ENCODE peak calls at places on chromosomes 1 and 21, in eight cellular contexts. One of them, this sample, is unnamed. For H3K4me1, the result is how much of the 10 kb centered on the place peaks cover.

GRCh38 chr1:167483790-167484189 is 34.5 kb downstream of the CD247 start:
- DNase-seq in aorta: no peak
- DNase-seq in small intestine: no peak
- DNase-seq in SK-N-SH: no peak
- DNase-seq in foreskin keratinocyte: no peak
- DNase-seq in Peyer's patch: peak
- DNase-seq in effector memory CD4-positive, alpha-beta T cell: no peak
- DNase-seq in heart left ventricle: no peak
- DNase-seq in this sample: no peak

GRCh38 chr21:45613396-45613795 is 30.1 kb upstream of the PCBP3 start:
- DNase-seq in aorta: peak
- DNase-seq in small intestine: no peak
- DNase-seq in SK-N-SH: peak
- DNase-seq in foreskin keratinocyte: no peak
- DNase-seq in Peyer's patch: peak
- DNase-seq in effector memory CD4-positive, alpha-beta T cell: no peak
- DNase-seq in heart left ventricle: no peak
- DNase-seq in this sample: no peak

GRCh38 chr21:45341779-45342178 is 54.1 kb upstream of the POFUT2 start:
- DNase-seq in aorta: no peak
- DNase-seq in small intestine: no peak
- DNase-seq in SK-N-SH: no peak
- DNase-seq in foreskin keratinocyte: peak
- DNase-seq in Peyer's patch: no peak
- DNase-seq in effector memory CD4-positive, alpha-beta T cell: no peak
- DNase-seq in heart left ventricle: no peak
- DNase-seq in this sample: no peak

GRCh38 chr1:31426249-31426922 is 13.4 kb downstream of the SERINC2 start:
- DNase-seq in aorta: peak
- DNase-seq in small intestine: peak
- DNase-seq in SK-N-SH: no peak
- DNase-seq in foreskin keratinocyte: peak
- DNase-seq in Peyer's patch: peak
- DNase-seq in effector memory CD4-positive, alpha-beta T cell: no peak
- DNase-seq in heart left ventricle: no peak
- DNase-seq in this sample: no peak

GRCh38 chr21:43639470-43640178 is 19.7 kb downstream of the HSF2BP start:
- DNase-seq in aorta: no peak
- DNase-seq in small intestine: peak
- DNase-seq in SK-N-SH: no peak
- DNase-seq in foreskin keratinocyte: peak
- DNase-seq in Peyer's patch: no peak
- DNase-seq in effector memory CD4-positive, alpha-beta T cell: no peak
- DNase-seq in heart left ventricle: no peak
- DNase-seq in this sample: no peak

GRCh38 chr1:43450251-43451070 is 3.3 kb downstream of the HYI start:
- DNase-seq in aorta: no peak
- DNase-seq in small intestine: no peak
- DNase-seq in SK-N-SH: no peak
- DNase-seq in foreskin keratinocyte: no peak
- DNase-seq in Peyer's patch: peak
- DNase-seq in effector memory CD4-positive, alpha-beta T cell: no peak
- DNase-seq in heart left ventricle: no peak
- DNase-seq in this sample: no peak

GRCh38 chr1:166479052-166479631 is 312.3 kb upstream of the FAM78B start:
- DNase-seq in aorta: no peak
- DNase-seq in small intestine: peak
- DNase-seq in SK-N-SH: peak
- DNase-seq in foreskin keratinocyte: peak
- DNase-seq in Peyer's patch: peak
- DNase-seq in effector memory CD4-positive, alpha-beta T cell: peak
- DNase-seq in heart left ventricle: no peak
- DNase-seq in this sample: peak

GRCh38 chr1:37741130-37741529 is 23.8 kb downstream of the EPHA10 start:
- DNase-seq in aorta: no peak
- DNase-seq in small intestine: no peak
- DNase-seq in SK-N-SH: no peak
- DNase-seq in foreskin keratinocyte: peak
- DNase-seq in Peyer's patch: no peak
- DNase-seq in effector memory CD4-positive, alpha-beta T cell: no peak
- DNase-seq in heart left ventricle: no peak
- DNase-seq in this sample: no peak

GRCh38 chr1:214510477-214510876 is 40.9 kb downstream of the PTPN14 start:
- DNase-seq in aorta: no peak
- DNase-seq in small intestine: no peak
- DNase-seq in SK-N-SH: no peak
- DNase-seq in foreskin keratinocyte: no peak
- DNase-seq in Peyer's patch: no peak
- DNase-seq in effector memory CD4-positive, alpha-beta T cell: no peak
- DNase-seq in heart left ventricle: no peak
- DNase-seq in this sample: no peak

GRCh38 chr1:214505134-214505533 is 46.3 kb downstream of the PTPN14 start:
- DNase-seq in aorta: no peak
- DNase-seq in small intestine: peak
- DNase-seq in SK-N-SH: no peak
- DNase-seq in foreskin keratinocyte: no peak
- DNase-seq in Peyer's patch: no peak
- DNase-seq in effector memory CD4-positive, alpha-beta T cell: no peak
- DNase-seq in heart left ventricle: no peak
- DNase-seq in this sample: no peak

GRCh38 chr1:214504330-214504729 is 47.1 kb downstream of the PTPN14 start:
- DNase-seq in aorta: no peak
- DNase-seq in small intestine: no peak
- DNase-seq in SK-N-SH: no peak
- DNase-seq in foreskin keratinocyte: no peak
- DNase-seq in Peyer's patch: no peak
- DNase-seq in effector memory CD4-positive, alpha-beta T cell: no peak
- DNase-seq in heart left ventricle: no peak
- DNase-seq in this sample: no peak

GRCh38 chr1:214503553-214503952 is 47.8 kb downstream of the PTPN14 start:
- DNase-seq in aorta: no peak
- DNase-seq in small intestine: peak
- DNase-seq in SK-N-SH: no peak
- DNase-seq in foreskin keratinocyte: no peak
- DNase-seq in Peyer's patch: no peak
- DNase-seq in effector memory CD4-positive, alpha-beta T cell: no peak
- DNase-seq in heart left ventricle: no peak
- DNase-seq in this sample: no peak

DNA sequence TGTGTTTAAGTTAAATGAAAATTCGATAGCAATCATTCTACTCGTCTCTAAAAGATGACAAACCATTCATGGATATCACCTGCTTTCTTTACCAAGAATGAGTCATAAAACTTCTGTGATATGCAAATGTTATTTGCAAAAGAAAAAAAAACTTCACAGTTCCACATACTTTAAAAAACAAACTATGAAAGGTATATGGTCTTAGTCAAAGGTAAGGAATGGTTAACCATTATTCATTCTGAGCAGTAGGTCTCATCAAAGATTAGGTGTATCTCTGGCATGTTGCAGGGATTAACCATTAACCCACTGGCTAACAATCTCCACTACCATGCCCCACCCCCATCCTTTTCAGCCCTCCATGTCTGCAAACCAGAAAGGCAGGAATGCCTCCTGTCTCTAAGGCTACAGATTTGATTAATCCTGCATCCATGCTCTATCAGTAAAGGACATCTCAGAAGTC is 44.4 kb downstream of the PTPN14 start:
- DNase-seq in aorta: no peak
- DNase-seq in small intestine: peak
- DNase-seq in SK-N-SH: no peak
- DNase-seq in foreskin keratinocyte: peak
- DNase-seq in Peyer's patch: peak
- DNase-seq in effector memory CD4-positive, alpha-beta T cell: no peak
- DNase-seq in heart left ventricle: no peak
- DNase-seq in this sample: no peak
- H3K4me1 ChIP-seq in aorta: under half
- H3K4me1 ChIP-seq in small intestine: under half
- H3K4me1 ChIP-seq in SK-N-SH: under half
- H3K4me1 ChIP-seq in foreskin keratinocyte: under half
- H3K4me1 ChIP-seq in Peyer's patch: under half
- H3K4me1 ChIP-seq in effector memory CD4-positive, alpha-beta T cell: under half
- H3K4me1 ChIP-seq in heart left ventricle: under half
- H3K4me1 ChIP-seq in this sample: under half

GRCh38 chr1:154410185-154410827 is 5.2 kb downstream of the IL6R start:
- DNase-seq in aorta: peak
- DNase-seq in small intestine: no peak
- DNase-seq in SK-N-SH: no peak
- DNase-seq in foreskin keratinocyte: no peak
- DNase-seq in Peyer's patch: no peak
- DNase-seq in effector memory CD4-positive, alpha-beta T cell: peak
- DNase-seq in heart left ventricle: no peak
- DNase-seq in this sample: no peak

GRCh38 chr1:154414606-154415005 is 9.5 kb downstream of the IL6R start:
- DNase-seq in aorta: peak
- DNase-seq in small intestine: no peak
- DNase-seq in SK-N-SH: no peak
- DNase-seq in foreskin keratinocyte: no peak
- DNase-seq in Peyer's patch: no peak
- DNase-seq in effector memory CD4-positive, alpha-beta T cell: no peak
- DNase-seq in heart left ventricle: no peak
- DNase-seq in this sample: peak

GRCh38 chr1:154407866-154408777 is 3.0 kb downstream of the IL6R start:
- DNase-seq in aorta: peak
- DNase-seq in small intestine: no peak
- DNase-seq in SK-N-SH: no peak
- DNase-seq in foreskin keratinocyte: no peak
- DNase-seq in Peyer's patch: no peak
- DNase-seq in effector memory CD4-positive, alpha-beta T cell: no peak
- DNase-seq in heart left ventricle: no peak
- DNase-seq in this sample: peak

GRCh38 chr1:154413177-154413576 is 8.0 kb downstream of the IL6R start:
- DNase-seq in aorta: peak
- DNase-seq in small intestine: no peak
- DNase-seq in SK-N-SH: no peak
- DNase-seq in foreskin keratinocyte: no peak
- DNase-seq in Peyer's patch: no peak
- DNase-seq in effector memory CD4-positive, alpha-beta T cell: no peak
- DNase-seq in heart left ventricle: no peak
- DNase-seq in this sample: no peak

DNA sequence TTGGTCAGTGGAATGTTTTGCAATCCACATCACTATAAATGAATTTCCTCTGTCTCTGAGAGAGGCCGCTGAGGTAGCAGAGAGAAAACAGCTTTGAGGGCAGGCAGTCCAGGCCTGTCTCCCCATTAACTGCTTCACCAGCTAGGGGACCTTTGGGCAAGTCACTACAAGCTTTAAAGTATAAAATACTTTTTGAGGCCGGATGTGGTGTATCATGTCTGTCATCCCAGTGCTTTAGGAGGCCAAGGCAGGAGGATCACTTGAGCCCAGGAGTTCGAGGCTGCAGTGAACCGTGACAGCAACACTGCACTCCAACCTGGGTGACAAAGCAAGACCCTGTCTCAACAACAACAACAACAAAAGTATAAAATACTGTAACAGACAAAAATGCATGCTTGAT is 6.4 kb downstream of the IL6R start:
- DNase-seq in aorta: no peak
- DNase-seq in small intestine: no peak
- DNase-seq in SK-N-SH: no peak
- DNase-seq in foreskin keratinocyte: no peak
- DNase-seq in Peyer's patch: no peak
- DNase-seq in effector memory CD4-positive, alpha-beta T cell: no peak
- DNase-seq in heart left ventricle: no peak
- DNase-seq in this sample: no peak
- H3K4me1 ChIP-seq in aorta: under half
- H3K4me1 ChIP-seq in small intestine: under half
- H3K4me1 ChIP-seq in SK-N-SH: under half
- H3K4me1 ChIP-seq in foreskin keratinocyte: under half
- H3K4me1 ChIP-seq in Peyer's patch: under half
- H3K4me1 ChIP-seq in effector memory CD4-positive, alpha-beta T cell: half or more
- H3K4me1 ChIP-seq in heart left ventricle: under half
- H3K4me1 ChIP-seq in this sample: under half

GRCh38 chr1:223713546-223714420 is 1.4 kb downstream of the CAPN2 start:
- DNase-seq in aorta: no peak
- DNase-seq in small intestine: peak
- DNase-seq in SK-N-SH: no peak
- DNase-seq in foreskin keratinocyte: peak
- DNase-seq in Peyer's patch: peak
- DNase-seq in effector memory CD4-positive, alpha-beta T cell: no peak
- DNase-seq in heart left ventricle: no peak
- DNase-seq in this sample: no peak

GRCh38 chr1:223716302-223716862 is 4.0 kb downstream of the CAPN2 start:
- DNase-seq in aorta: no peak
- DNase-seq in small intestine: peak
- DNase-seq in SK-N-SH: peak
- DNase-seq in foreskin keratinocyte: no peak
- DNase-seq in Peyer's patch: peak
- DNase-seq in effector memory CD4-positive, alpha-beta T cell: peak
- DNase-seq in heart left ventricle: no peak
- DNase-seq in this sample: no peak

GRCh38 chr1:223715710-223716103 is 3.4 kb downstream of the CAPN2 start:
- DNase-seq in aorta: no peak
- DNase-seq in small intestine: no peak
- DNase-seq in SK-N-SH: no peak
- DNase-seq in foreskin keratinocyte: no peak
- DNase-seq in Peyer's patch: no peak
- DNase-seq in effector memory CD4-positive, alpha-beta T cell: no peak
- DNase-seq in heart left ventricle: no peak
- DNase-seq in this sample: no peak

GRCh38 chr1:223714421-223714724 is 2.0 kb downstream of the CAPN2 start:
- DNase-seq in aorta: no peak
- DNase-seq in small intestine: no peak
- DNase-seq in SK-N-SH: no peak
- DNase-seq in foreskin keratinocyte: no peak
- DNase-seq in Peyer's patch: no peak
- DNase-seq in effector memory CD4-positive, alpha-beta T cell: no peak
- DNase-seq in heart left ventricle: no peak
- DNase-seq in this sample: no peak

DNA sequence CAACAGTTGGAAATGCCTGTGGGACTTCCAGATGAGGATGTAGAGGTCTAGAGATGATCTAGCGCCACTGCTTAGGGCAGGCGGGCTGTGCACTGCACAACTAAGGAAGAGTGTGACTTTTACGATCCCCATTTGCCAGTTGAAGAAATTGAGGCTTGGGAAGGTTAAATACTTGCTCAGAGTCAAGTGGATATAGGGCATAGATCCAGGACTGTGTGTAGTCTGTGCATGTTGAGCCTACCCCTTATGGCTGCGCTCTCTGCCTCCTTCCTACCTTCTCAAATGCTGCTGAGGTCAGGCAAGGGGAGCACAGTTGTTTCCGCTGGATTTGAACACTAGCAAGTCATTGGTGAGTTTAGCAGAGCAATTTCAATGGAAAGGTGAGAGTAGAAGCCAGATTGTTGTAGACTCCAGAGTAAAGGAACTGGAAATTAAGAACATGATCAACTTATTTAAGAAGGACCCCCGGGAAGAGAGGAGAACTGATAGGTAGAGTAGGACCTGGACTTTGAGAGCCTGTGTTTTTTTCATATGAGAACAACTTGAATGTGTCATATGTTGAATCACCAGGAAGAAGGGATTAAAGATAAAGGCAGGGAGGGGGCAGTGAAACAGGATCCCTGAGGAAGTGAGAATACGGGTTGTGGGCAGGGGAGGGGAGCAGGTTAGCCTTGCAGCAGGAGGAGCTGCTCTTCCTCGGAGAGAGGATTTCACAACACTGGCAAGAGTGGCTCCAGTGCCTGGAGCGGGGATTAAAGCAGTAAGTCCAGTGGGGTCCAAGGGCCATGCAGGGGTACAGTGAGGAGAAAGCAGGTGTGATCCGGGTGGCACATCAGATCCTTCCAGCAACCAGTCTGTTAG is 2.7 kb downstream of the CAPN2 start:
- DNase-seq in aorta: no peak
- DNase-seq in small intestine: peak
- DNase-seq in SK-N-SH: no peak
- DNase-seq in foreskin keratinocyte: peak
- DNase-seq in Peyer's patch: peak
- DNase-seq in effector memory CD4-positive, alpha-beta T cell: no peak
- DNase-seq in heart left ventricle: no peak
- DNase-seq in this sample: peak
- H3K4me1 ChIP-seq in aorta: under half
- H3K4me1 ChIP-seq in small intestine: under half
- H3K4me1 ChIP-seq in SK-N-SH: under half
- H3K4me1 ChIP-seq in foreskin keratinocyte: under half
- H3K4me1 ChIP-seq in Peyer's patch: under half
- H3K4me1 ChIP-seq in effector memory CD4-positive, alpha-beta T cell: half or more
- H3K4me1 ChIP-seq in heart left ventricle: under half
- H3K4me1 ChIP-seq in this sample: under half

GRCh38 chr1:54277451-54278355 is 77.7 kb downstream of the MRPL37 start:
- DNase-seq in aorta: no peak
- DNase-seq in small intestine: peak
- DNase-seq in SK-N-SH: no peak
- DNase-seq in foreskin keratinocyte: no peak
- DNase-seq in Peyer's patch: no peak
- DNase-seq in effector memory CD4-positive, alpha-beta T cell: no peak
- DNase-seq in heart left ventricle: no peak
- DNase-seq in this sample: peak

GRCh38 chr1:54280652-54281051 is 80.7 kb downstream of the MRPL37 start:
- DNase-seq in aorta: no peak
- DNase-seq in small intestine: no peak
- DNase-seq in SK-N-SH: no peak
- DNase-seq in foreskin keratinocyte: no peak
- DNase-seq in Peyer's patch: no peak
- DNase-seq in effector memory CD4-positive, alpha-beta T cell: no peak
- DNase-seq in heart left ventricle: no peak
- DNase-seq in this sample: no peak

GRCh38 chr1:54276617-54277450 is 76.9 kb downstream of the MRPL37 start:
- DNase-seq in aorta: no peak
- DNase-seq in small intestine: no peak
- DNase-seq in SK-N-SH: no peak
- DNase-seq in foreskin keratinocyte: no peak
- DNase-seq in Peyer's patch: no peak
- DNase-seq in effector memory CD4-positive, alpha-beta T cell: no peak
- DNase-seq in heart left ventricle: no peak
- DNase-seq in this sample: no peak

GRCh38 chr1:54279457-54279856 is 79.5 kb downstream of the MRPL37 start:
- DNase-seq in aorta: no peak
- DNase-seq in small intestine: no peak
- DNase-seq in SK-N-SH: no peak
- DNase-seq in foreskin keratinocyte: no peak
- DNase-seq in Peyer's patch: no peak
- DNase-seq in effector memory CD4-positive, alpha-beta T cell: no peak
- DNase-seq in heart left ventricle: no peak
- DNase-seq in this sample: no peak

GRCh38 chr1:54278941-54279422 is 79.0 kb downstream of the MRPL37 start:
- DNase-seq in aorta: peak
- DNase-seq in small intestine: no peak
- DNase-seq in SK-N-SH: no peak
- DNase-seq in foreskin keratinocyte: no peak
- DNase-seq in Peyer's patch: no peak
- DNase-seq in effector memory CD4-positive, alpha-beta T cell: no peak
- DNase-seq in heart left ventricle: no peak
- DNase-seq in this sample: no peak
- H3K4me1 ChIP-seq in aorta: under half
- H3K4me1 ChIP-seq in small intestine: under half
- H3K4me1 ChIP-seq in SK-N-SH: under half
- H3K4me1 ChIP-seq in foreskin keratinocyte: under half
- H3K4me1 ChIP-seq in Peyer's patch: under half
- H3K4me1 ChIP-seq in effector memory CD4-positive, alpha-beta T cell: under half
- H3K4me1 ChIP-seq in heart left ventricle: under half
- H3K4me1 ChIP-seq in this sample: under half